ENCODE peak calls at places on chromosome 5, in four cellular contexts. One of them, this sample, is unnamed.

GRCh38 chr5:56612759-56613158 is 202.6 kb upstream of the MAP3K1 start:
- DNase-seq in thyroid gland: no peak
- DNase-seq in kidney: no peak
- DNase-seq in CD8-positive, alpha-beta memory T cell: no peak
- DNase-seq in this sample: peak

GRCh38 chr5:151718168-151718567 is 31.5 kb upstream of the SPARC start:
- DNase-seq in thyroid gland: no peak
- DNase-seq in kidney: no peak
- DNase-seq in CD8-positive, alpha-beta memory T cell: no peak
- DNase-seq in this sample: no peak

GRCh38 chr5:45454114-45454513 is 242.1 kb downstream of the HCN1 start:
- DNase-seq in thyroid gland: peak
- DNase-seq in kidney: no peak
- DNase-seq in CD8-positive, alpha-beta memory T cell: no peak
- DNase-seq in this sample: peak

GRCh38 chr5:132387649-132388117 is 18.2 kb downstream of the SLC22A5 start:
- DNase-seq in thyroid gland: peak
- DNase-seq in kidney: peak
- DNase-seq in CD8-positive, alpha-beta memory T cell: no peak
- DNase-seq in this sample: no peak

GRCh38 chr5:137604348-137605095 is 105.4 kb upstream of the SPOCK1 start:
- DNase-seq in thyroid gland: no peak
- DNase-seq in kidney: no peak
- DNase-seq in CD8-positive, alpha-beta memory T cell: no peak
- DNase-seq in this sample: no peak

GRCh38 chr5:175694371-175695160 is 36.7 kb downstream of the HRH2 start:
- DNase-seq in thyroid gland: no peak
- DNase-seq in kidney: peak
- DNase-seq in CD8-positive, alpha-beta memory T cell: no peak
- DNase-seq in this sample: no peak

GRCh38 chr5:176735383-176736265 is 74.7 kb upstream of the UNC5A start:
- DNase-seq in thyroid gland: no peak
- DNase-seq in kidney: peak
- DNase-seq in CD8-positive, alpha-beta memory T cell: no peak
- DNase-seq in this sample: no peak

GRCh38 chr5:125176005-125176390 is 429.6 kb upstream of the ZNF608 start:
- DNase-seq in thyroid gland: no peak
- DNase-seq in kidney: no peak
- DNase-seq in CD8-positive, alpha-beta memory T cell: no peak
- DNase-seq in this sample: no peak

GRCh38 chr5:101390317-101390908 is 487.3 kb upstream of the ST8SIA4 start:
- DNase-seq in thyroid gland: peak
- DNase-seq in kidney: no peak
- DNase-seq in CD8-positive, alpha-beta memory T cell: no peak
- DNase-seq in this sample: peak

GRCh38 chr5:90477073-90477472 is 2.4 kb downstream of the POLR3G start:
- DNase-seq in thyroid gland: peak
- DNase-seq in kidney: no peak
- DNase-seq in CD8-positive, alpha-beta memory T cell: no peak
- DNase-seq in this sample: peak

GRCh38 chr5:139063664-139064054 is 134.5 kb downstream of the SIL1 start:
- DNase-seq in thyroid gland: no peak
- DNase-seq in kidney: no peak
- DNase-seq in CD8-positive, alpha-beta memory T cell: no peak
- DNase-seq in this sample: no peak

GRCh38 chr5:44332360-44332971 is 56.8 kb downstream of the FGF10 start:
- DNase-seq in thyroid gland: no peak
- DNase-seq in kidney: no peak
- DNase-seq in CD8-positive, alpha-beta memory T cell: no peak
- DNase-seq in this sample: peak

GRCh38 chr5:148492351-148492750 is 108.6 kb downstream of the FBXO38 start:
- DNase-seq in thyroid gland: no peak
- DNase-seq in kidney: no peak
- DNase-seq in CD8-positive, alpha-beta memory T cell: no peak
- DNase-seq in this sample: no peak

GRCh38 chr5:169772688-169773087 is 135.6 kb downstream of the DOCK2 start:
- DNase-seq in thyroid gland: no peak
- DNase-seq in kidney: no peak
- DNase-seq in CD8-positive, alpha-beta memory T cell: no peak
- DNase-seq in this sample: no peak

GRCh38 chr5:64625678-64626077 is 64.6 kb upstream of the SHISAL2B start:
- DNase-seq in thyroid gland: no peak
- DNase-seq in kidney: no peak
- DNase-seq in CD8-positive, alpha-beta memory T cell: no peak
- DNase-seq in this sample: no peak

GRCh38 chr5:5583023-5583765 is 160.7 kb downstream of the ICE1 start:
- DNase-seq in thyroid gland: no peak
- DNase-seq in kidney: no peak
- DNase-seq in CD8-positive, alpha-beta memory T cell: no peak
- DNase-seq in this sample: no peak

GRCh38 chr5:151255621-151256286 is 2.8 kb downstream of the GM2A start:
- DNase-seq in thyroid gland: no peak
- DNase-seq in kidney: no peak
- DNase-seq in CD8-positive, alpha-beta memory T cell: no peak
- DNase-seq in this sample: no peak

GRCh38 chr5:10580531-10581423 is 16.9 kb downstream of the ANKRD33B start:
- DNase-seq in thyroid gland: no peak
- DNase-seq in kidney: no peak
- DNase-seq in CD8-positive, alpha-beta memory T cell: no peak
- DNase-seq in this sample: no peak

GRCh38 chr5:121870489-121870888 is 18.8 kb downstream of the FTMT start:
- DNase-seq in thyroid gland: no peak
- DNase-seq in kidney: no peak
- DNase-seq in CD8-positive, alpha-beta memory T cell: no peak
- DNase-seq in this sample: no peak

GRCh38 chr5:89866410-89866809 is 543.1 kb downstream of the CETN3 start:
- DNase-seq in thyroid gland: no peak
- DNase-seq in kidney: no peak
- DNase-seq in CD8-positive, alpha-beta memory T cell: no peak
- DNase-seq in this sample: no peak

GRCh38 chr5:128413356-128413755 is 124.7 kb downstream of the FBN2 start:
- DNase-seq in thyroid gland: no peak
- DNase-seq in kidney: no peak
- DNase-seq in CD8-positive, alpha-beta memory T cell: no peak
- DNase-seq in this sample: peak

GRCh38 chr5:65262590-65263189 is 219.0 kb downstream of the ADAMTS6 start:
- DNase-seq in thyroid gland: peak
- DNase-seq in kidney: no peak
- DNase-seq in CD8-positive, alpha-beta memory T cell: no peak
- DNase-seq in this sample: no peak

GRCh38 chr5:5380298-5380697 is 42.2 kb upstream of the ICE1 start:
- DNase-seq in thyroid gland: no peak
- DNase-seq in kidney: no peak
- DNase-seq in CD8-positive, alpha-beta memory T cell: no peak
- DNase-seq in this sample: no peak

GRCh38 chr5:53749611-53750010 is 189.2 kb downstream of the NDUFS4 start:
- DNase-seq in thyroid gland: no peak
- DNase-seq in kidney: no peak
- DNase-seq in CD8-positive, alpha-beta memory T cell: no peak
- DNase-seq in this sample: no peak

GRCh38 chr5:116970318-116970717 is 395.7 kb upstream of the SEMA6A start:
- DNase-seq in thyroid gland: no peak
- DNase-seq in kidney: no peak
- DNase-seq in CD8-positive, alpha-beta memory T cell: no peak
- DNase-seq in this sample: peak

GRCh38 chr5:73519531-73520283 is 21.5 kb downstream of the BTF3 start:
- DNase-seq in thyroid gland: peak
- DNase-seq in kidney: no peak
- DNase-seq in CD8-positive, alpha-beta memory T cell: peak
- DNase-seq in this sample: peak

GRCh38 chr5:129448654-129449053 is 11.4 kb upstream of the ADAMTS19 start:
- DNase-seq in thyroid gland: no peak
- DNase-seq in kidney: no peak
- DNase-seq in CD8-positive, alpha-beta memory T cell: no peak
- DNase-seq in this sample: no peak

GRCh38 chr5:39203951-39204350 is 15.4 kb downstream of the FYB1 start:
- DNase-seq in thyroid gland: no peak
- DNase-seq in kidney: no peak
- DNase-seq in CD8-positive, alpha-beta memory T cell: no peak
- DNase-seq in this sample: no peak

GRCh38 chr5:39205550-39205949 is 13.8 kb downstream of the FYB1 start:
- DNase-seq in thyroid gland: no peak
- DNase-seq in kidney: no peak
- DNase-seq in CD8-positive, alpha-beta memory T cell: no peak
- DNase-seq in this sample: no peak

GRCh38 chr5:39207628-39208027 is 11.7 kb downstream of the FYB1 start:
- DNase-seq in thyroid gland: no peak
- DNase-seq in kidney: no peak
- DNase-seq in CD8-positive, alpha-beta memory T cell: no peak
- DNase-seq in this sample: no peak

GRCh38 chr5:39208471-39208870 is 10.9 kb downstream of the FYB1 start:
- DNase-seq in thyroid gland: no peak
- DNase-seq in kidney: no peak
- DNase-seq in CD8-positive, alpha-beta memory T cell: no peak
- DNase-seq in this sample: no peak

DNA sequence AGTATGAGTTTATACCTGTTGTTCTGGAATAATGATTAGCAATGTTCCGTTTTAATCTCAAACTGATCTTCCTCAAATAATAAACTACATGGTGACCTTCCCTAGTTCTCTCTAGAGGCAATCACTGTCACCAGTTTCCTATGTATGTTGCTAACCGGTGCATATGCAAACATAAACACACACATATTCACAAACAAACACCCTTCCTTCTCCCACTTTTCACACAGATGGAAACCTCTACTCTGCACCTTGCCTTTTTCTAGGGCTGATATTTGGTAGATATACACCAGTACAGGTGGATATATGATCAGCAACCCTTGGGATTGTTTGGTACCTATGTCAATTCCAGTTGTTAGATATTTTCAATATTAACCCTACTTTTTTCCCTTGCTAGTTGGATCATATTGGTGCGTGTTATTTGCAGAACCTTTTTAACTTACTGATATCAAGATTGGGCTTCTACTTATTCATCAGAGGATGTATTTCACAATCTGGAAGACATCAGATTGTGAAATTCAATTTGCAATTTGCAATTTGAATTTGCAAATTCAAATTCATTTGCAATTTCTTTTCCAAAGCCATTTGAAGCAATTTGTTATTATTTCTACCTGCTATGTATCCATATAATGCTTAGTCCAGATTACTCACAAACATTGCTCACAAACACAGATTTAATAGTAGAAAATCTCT is 12.6 kb downstream of the FYB1 start:
- DNase-seq in thyroid gland: no peak
- DNase-seq in kidney: no peak
- DNase-seq in CD8-positive, alpha-beta memory T cell: no peak
- DNase-seq in this sample: no peak
- H3K4me3 ChIP-seq in thyroid gland: no peak
- H3K4me3 ChIP-seq in kidney: no peak
- H3K4me3 ChIP-seq in CD8-positive, alpha-beta memory T cell: peak
- H3K4me3 ChIP-seq in this sample: no peak

GRCh38 chr5:96125335-96125891 is 163.8 kb upstream of the ELL2 start:
- DNase-seq in thyroid gland: no peak
- DNase-seq in kidney: no peak
- DNase-seq in CD8-positive, alpha-beta memory T cell: no peak
- DNase-seq in this sample: no peak
- H3K4me3 ChIP-seq in thyroid gland: no peak
- H3K4me3 ChIP-seq in kidney: peak
- H3K4me3 ChIP-seq in CD8-positive, alpha-beta memory T cell: no peak
- H3K4me3 ChIP-seq in this sample: no peak

GRCh38 chr5:103560826-103561225 is 1.8 kb downstream of the NUDT12 start:
- DNase-seq in thyroid gland: no peak
- DNase-seq in kidney: no peak
- DNase-seq in CD8-positive, alpha-beta memory T cell: no peak
- DNase-seq in this sample: no peak
- H3K4me3 ChIP-seq in thyroid gland: no peak
- H3K4me3 ChIP-seq in kidney: no peak
- H3K4me3 ChIP-seq in CD8-positive, alpha-beta memory T cell: no peak
- H3K4me3 ChIP-seq in this sample: no peak

GRCh38 chr5:68274847-68275700 is 59.5 kb downstream of the PIK3R1 start:
- DNase-seq in thyroid gland: no peak
- DNase-seq in kidney: no peak
- DNase-seq in CD8-positive, alpha-beta memory T cell: no peak
- DNase-seq in this sample: no peak
- H3K4me3 ChIP-seq in thyroid gland: no peak
- H3K4me3 ChIP-seq in kidney: no peak
- H3K4me3 ChIP-seq in CD8-positive, alpha-beta memory T cell: no peak
- H3K4me3 ChIP-seq in this sample: no peak

DNA sequence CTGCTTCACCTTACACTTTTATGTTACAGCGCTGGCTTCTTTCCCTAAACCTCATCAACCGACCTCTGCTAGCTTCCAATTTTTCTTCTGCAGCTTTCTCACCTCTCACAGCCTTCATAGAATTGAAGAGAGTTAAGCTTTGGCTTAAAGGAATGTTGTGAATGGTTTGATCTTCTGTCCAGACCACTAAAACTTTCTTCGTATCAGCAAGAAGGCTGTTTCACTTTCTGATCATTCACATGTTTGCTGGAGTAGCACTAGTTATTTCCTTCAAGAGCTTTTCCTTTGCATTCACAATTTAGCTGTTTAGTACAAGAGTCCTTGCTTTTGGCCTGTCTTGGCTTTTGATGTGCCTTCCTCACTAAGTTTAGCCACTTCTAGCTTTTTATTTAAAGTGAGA is 49.5 kb downstream of the NR3C1 start:
- DNase-seq in thyroid gland: no peak
- DNase-seq in kidney: no peak
- DNase-seq in CD8-positive, alpha-beta memory T cell: no peak
- DNase-seq in this sample: no peak
- H3K4me3 ChIP-seq in thyroid gland: no peak
- H3K4me3 ChIP-seq in kidney: no peak
- H3K4me3 ChIP-seq in CD8-positive, alpha-beta memory T cell: peak
- H3K4me3 ChIP-seq in this sample: no peak

DNA sequence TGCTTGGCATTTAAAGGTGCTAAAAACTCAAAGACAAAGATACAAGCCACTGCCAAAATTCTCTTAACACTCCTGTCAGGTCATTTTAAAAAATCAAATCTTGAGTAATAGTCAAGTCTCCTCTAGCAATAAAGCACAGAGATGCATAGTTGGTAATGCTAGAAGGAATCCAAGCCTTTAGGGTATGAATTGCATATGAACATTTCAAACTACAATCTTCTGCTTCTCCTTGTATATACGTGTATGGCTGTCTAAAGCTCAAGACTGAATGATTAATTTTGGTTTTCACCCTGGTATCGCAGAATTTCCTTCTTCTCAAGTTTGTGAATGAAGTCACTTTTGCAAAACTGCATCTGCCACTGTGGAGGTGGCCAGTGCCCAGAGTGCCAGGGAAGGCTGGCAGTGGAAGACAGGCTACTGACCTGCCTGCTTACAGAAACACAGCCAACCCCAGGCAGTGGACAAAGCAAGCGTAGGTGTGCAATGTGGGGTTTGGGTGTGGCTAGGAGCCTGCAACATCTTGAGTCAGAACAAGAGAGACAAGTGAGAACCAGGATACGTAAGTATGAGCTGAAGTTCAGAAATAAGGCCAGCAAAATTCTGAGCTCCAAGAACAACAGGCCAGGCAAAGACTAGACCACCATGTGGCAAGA is 22.8 kb downstream of the MYO10 start:
- DNase-seq in thyroid gland: no peak
- DNase-seq in kidney: peak
- DNase-seq in CD8-positive, alpha-beta memory T cell: no peak
- DNase-seq in this sample: no peak
- H3K4me3 ChIP-seq in thyroid gland: no peak
- H3K4me3 ChIP-seq in kidney: no peak
- H3K4me3 ChIP-seq in CD8-positive, alpha-beta memory T cell: no peak
- H3K4me3 ChIP-seq in this sample: no peak

This sample was measured in Jurkat, Clone E6-1.